ENCODE peak calls at places on chromosomes 5 and 9, in four cellular contexts. E, G, X and Y are unnamed samples.

GRCh38 chr9:130058154-130058553 is 4.4 kb downstream of the GPR107 start:
- DNase-seq in E (no peak), G (no peak), X (peak; percentile 14), Y (no peak)

GRCh38 chr9:101130089-101130488 is 101.6 kb downstream of the PLPPR1 start:
- DNase-seq in E (no peak), G (no peak), X (no peak), Y (no peak)

GRCh38 chr5:77138981-77139380 is 51.9 kb upstream of the ZBED3 start:
- DNase-seq in E (no peak), G (no peak), X (no peak), Y (no peak)

GRCh38 chr5:111953351-111954127 is 196.5 kb upstream of the NREP start:
- DNase-seq in E (no peak), G (no peak), X (no peak), Y (no peak)

GRCh38 chr5:159038907-159039306 is 60.8 kb downstream of the EBF1 start:
- DNase-seq in E (no peak), G (peak; percentile 42), X (no peak), Y (no peak)

GRCh38 chr5:135623186-135623715 is 44.5 kb upstream of the CXCL14 start:
- DNase-seq in E (no peak), G (no peak), X (no peak), Y (no peak)

GRCh38 chr5:16656561-16657191 is 39.9 kb upstream of the RETREG1 start:
- DNase-seq in E (no peak), G (no peak), X (no peak), Y (peak; percentile 39)

GRCh38 chr5:7828269-7828668 is 22.7 kb downstream of the CFAP90 start:
- DNase-seq in E (no peak), G (no peak), X (no peak), Y (no peak)

GRCh38 chr5:7881091-7881490 is 12.1 kb downstream of the MTRR start:
- DNase-seq in E (no peak), G (no peak), X (no peak), Y (no peak)

GRCh38 chr5:126847318-126848221 is 70.6 kb downstream of the LMNB1 start:
- DNase-seq in E (no peak), G (no peak), X (no peak), Y (no peak)

GRCh38 chr5:168433982-168434381 is 52.3 kb upstream of the RARS1 start:
- DNase-seq in E (no peak), G (no peak), X (no peak), Y (no peak)

GRCh38 chr5:127876384-127876783 is 173.2 kb downstream of the CCDC192 start:
- DNase-seq in E (no peak), G (no peak), X (peak; percentile 61), Y (peak; percentile 44)

GRCh38 chr9:115335441-115335840 is 217.5 kb upstream of the TNC start:
- DNase-seq in E (no peak), G (no peak), X (no peak), Y (no peak)

GRCh38 chr5:54895816-54896341 is 89.5 kb downstream of the ESM1 start:
- DNase-seq in E (no peak), G (peak; percentile 10), X (no peak), Y (no peak)

GRCh38 chr5:172748341-172748843 is 22.6 kb downstream of the DUSP1 start:
- DNase-seq in E (no peak), G (no peak), X (no peak), Y (no peak)

GRCh38 chr5:124662261-124662781 is 84.1 kb downstream of the ZNF608 start:
- DNase-seq in E (no peak), G (no peak), X (peak; percentile 87), Y (no peak)

GRCh38 chr5:177444106-177445051 is 2.2 kb upstream of the PRR7 start:
- DNase-seq in E (no peak), G (peak; percentile 54), X (no peak), Y (no peak)

GRCh38 chr9:32378496-32378895 is 5.9 kb upstream of the ACO1 start:
- DNase-seq in E (no peak), G (peak; percentile 79), X (peak; percentile 34), Y (no peak)

GRCh38 chr9:3894764-3895163 is 369.0 kb upstream of the RFX3 start:
- DNase-seq in E (no peak), G (no peak), X (no peak), Y (no peak)

GRCh38 chr9:127802576-127803443 is at the start of gene FPGS:
- DNase-seq in E (peak; percentile 52), G (peak; percentile 92), X (peak; percentile 80), Y (no peak)

GRCh38 chr9:98191615-98192502 is 578 bp downstream of the CORO2A start:
- DNase-seq in E (peak; percentile 2), G (no peak), X (peak; percentile 30), Y (no peak)

GRCh38 chr9:128124873-128125574 is 2.5 kb downstream of the PTGES2 start:
- DNase-seq in E (no peak), G (peak; percentile 80), X (peak; percentile 46), Y (no peak)

GRCh38 chr9:115296831-115297565 is 179.0 kb upstream of the TNC start:
- DNase-seq in E (no peak), G (no peak), X (no peak), Y (no peak)

GRCh38 chr5:6470672-6471071 is 22.0 kb downstream of the UBE2QL1 start:
- DNase-seq in E (no peak), G (no peak), X (no peak), Y (no peak)

GRCh38 chr9:78549711-78550110 is 252.8 kb downstream of the PSAT1 start:
- DNase-seq in E (no peak), G (no peak), X (no peak), Y (no peak)

GRCh38 chr9:36980148-36980974 is 53.7 kb downstream of the PAX5 start:
- DNase-seq in E (no peak), G (peak; percentile 42), X (no peak), Y (no peak)

GRCh38 chr5:125696762-125697161 is 726.4 kb upstream of the GRAMD2B start:
- DNase-seq in E (no peak), G (no peak), X (peak; percentile 13), Y (no peak)

GRCh38 chr5:73454379-73455036 is 5.9 kb upstream of the FOXD1 start:
- DNase-seq in E (no peak), G (peak; percentile 56), X (peak; percentile 58), Y (no peak)

GRCh38 chr9:130039504-130040147 is 3.4 kb downstream of the FNBP1 start:
- DNase-seq in E (no peak), G (peak; percentile 90), X (no peak), Y (no peak)

GRCh38 chr9:137320555-137321384 is 18.7 kb upstream of the NRARP start:
- DNase-seq in E (no peak), G (peak; percentile 52), X (no peak), Y (no peak)

GRCh38 chr5:52693279-52693678 is 94.4 kb upstream of the ITGA1 start:
- DNase-seq in E (no peak), G (peak; percentile 51), X (no peak), Y (no peak)

GRCh38 chr5:135139397-135140134 is 105.5 kb upstream of the PITX1 start:
- DNase-seq in E (no peak), G (no peak), X (peak; percentile 45), Y (peak; percentile 47)

GRCh38 chr5:76050131-76050530 is 33.1 kb upstream of the SV2C start:
- DNase-seq in E (no peak), G (no peak), X (no peak), Y (no peak)

GRCh38 chr9:125649315-125649714 is 57.7 kb downstream of the MAPKAP1 start:
- DNase-seq in E (no peak), G (peak; percentile 52), X (peak; percentile 38), Y (no peak)

GRCh38 chr5:142697846-142698245 is 12.0 kb upstream of the FGF1 start:
- DNase-seq in E (no peak), G (no peak), X (no peak), Y (no peak)

GRCh38 chr9:105447814-105448812 is at the start of gene FSD1L:
- DNase-seq in E (peak; percentile 50), G (peak; percentile 95), X (peak; percentile 91), Y (no peak)